ENCODE peak calls at places on chromosomes 16 and 17, in eight cellular contexts. N is HCT116, X is GM23338, Q is prostate gland, L is K562, Z is HepG2, G is suprapubic skin, H is SK-N-SH. W is an unnamed sample.
A peak's percentile ranks its signal among the peaks of the same experiment; 100 is the strongest.

GRCh38 chr17:35116845-35117244 is 2.8 kb downstream of the RAD51D start:
- DNase-seq in N (no peak), X (peak; percentile 67), Q (no peak), L (no peak), Z (no peak), G (no peak), H (no peak), W (no peak)

GRCh38 chr16:9151074-9151473 is 59.6 kb downstream of the HAPSTR1 start:
- DNase-seq in N (no peak), X (no peak), Q (no peak), L (no peak), Z (no peak), G (no peak), H (no peak), W (no peak)

GRCh38 chr17:65346166-65346565 is 209.0 kb downstream of the RGS9 start:
- DNase-seq in N (no peak), X (no peak), Q (no peak), L (no peak), Z (no peak), G (no peak), H (no peak), W (no peak)

GRCh38 chr16:4140652-4141051 is 24.4 kb upstream of the ADCY9 start:
- DNase-seq in N (no peak), X (no peak), Q (peak; percentile 51), L (no peak), Z (no peak), G (no peak), H (no peak), W (no peak)

GRCh38 chr16:79466111-79466510 is 134.4 kb downstream of the MAF start:
- DNase-seq in N (no peak), X (no peak), Q (peak; percentile 24), L (no peak), Z (no peak), G (no peak), H (no peak), W (no peak)

GRCh38 chr16:12819126-12820117 is 15.7 kb upstream of the CPPED1 start:
- DNase-seq in N (peak; percentile 50), X (peak; percentile 83), Q (peak; percentile 25), L (peak; percentile 82), Z (peak; percentile 79), G (no peak), H (peak; percentile 61), W (peak; percentile 73)

GRCh38 chr16:30351586-30352419 is 3.3 kb downstream of the CD2BP2 start:
- DNase-seq in N (peak; percentile 39), X (no peak), Q (peak; percentile 78), L (no peak), Z (no peak), G (no peak), H (no peak), W (peak; percentile 61)

GRCh38 chr17:39604911-39605491 is 2.7 kb downstream of the NEUROD2 start:
- DNase-seq in N (no peak), X (peak; percentile 56), Q (no peak), L (no peak), Z (no peak), G (no peak), H (no peak), W (no peak)

GRCh38 chr17:27993723-27994310 is 48.7 kb upstream of the NLK start:
- DNase-seq in N (no peak), X (no peak), Q (no peak), L (peak; percentile 38), Z (no peak), G (no peak), H (no peak), W (no peak)

GRCh38 chr17:81221842-81222619 is 734 bp downstream of the CEP131 start:
- DNase-seq in N (no peak), X (no peak), Q (no peak), L (no peak), Z (no peak), G (no peak), H (peak; percentile 74), W (no peak)

GRCh38 chr16:85313541-85314208 is 201.4 kb upstream of the CIBAR2 start:
- DNase-seq in N (no peak), X (no peak), Q (peak; percentile 39), L (no peak), Z (no peak), G (no peak), H (peak; percentile 61), W (no peak)

GRCh38 chr17:10048951-10049350 is 143.9 kb upstream of the RCVRN start:
- DNase-seq in N (no peak), X (no peak), Q (no peak), L (no peak), Z (peak; percentile 16), G (no peak), H (no peak), W (no peak)

GRCh38 chr16:24537474-24538337 is 1.7 kb upstream of the RBBP6 start:
- DNase-seq in N (peak; percentile 64), X (peak; percentile 12), Q (no peak), L (peak; percentile 85), Z (peak; percentile 62), G (no peak), H (peak; percentile 27), W (no peak)

GRCh38 chr17:69175812-69176517 is 34.3 kb upstream of the ABCA6 start:
- DNase-seq in N (peak; percentile 77), X (no peak), Q (no peak), L (peak; percentile 62), Z (peak; percentile 77), G (no peak), H (no peak), W (no peak)

GRCh38 chr17:42227849-42228696 is 33.8 kb upstream of the GHDC start:
- DNase-seq in N (no peak), X (no peak), Q (no peak), L (no peak), Z (no peak), G (no peak), H (no peak), W (no peak)

GRCh38 chr16:58418601-58419000 is 26.3 kb downstream of the GINS3 start:
- DNase-seq in N (no peak), X (no peak), Q (no peak), L (peak; percentile 39), Z (no peak), G (no peak), H (no peak), W (no peak)

GRCh38 chr17:73309727-73310555 is 1.9 kb downstream of the CDC42EP4 start:
- DNase-seq in N (no peak), X (peak; percentile 39), Q (no peak), L (peak; percentile 85), Z (no peak), G (no peak), H (peak; percentile 54), W (peak; percentile 72)

GRCh38 chr16:88651276-88651988 is 579 bp upstream of the CYBA start:
- DNase-seq in N (peak; percentile 72), X (peak; percentile 48), Q (no peak), L (peak; percentile 91), Z (peak; percentile 94), G (no peak), H (peak; percentile 65), W (peak; percentile 81)

GRCh38 chr16:12158428-12158827 is 181.9 kb downstream of the SNX29 start:
- DNase-seq in N (no peak), X (no peak), Q (no peak), L (no peak), Z (no peak), G (no peak), H (no peak), W (no peak)

GRCh38 chr17:77959216-77959925 is 868 bp downstream of the TNRC6C start:
- DNase-seq in N (no peak), X (peak; percentile 44), Q (peak; percentile 11), L (peak; percentile 65), Z (no peak), G (no peak), H (peak; percentile 73), W (peak; percentile 21)

GRCh38 chr17:81481011-81481799 is 31.4 kb downstream of the ACTG1 start:
- DNase-seq in N (no peak), X (peak; percentile 77), Q (peak; percentile 68), L (peak; percentile 92), Z (no peak), G (no peak), H (peak; percentile 99), W (peak; percentile 57)

GRCh38 chr16:27890866-27891265 is 172.6 kb downstream of the GSG1L start:
- DNase-seq in N (no peak), X (peak; percentile 33), Q (no peak), L (no peak), Z (no peak), G (no peak), H (no peak), W (no peak)

GRCh38 chr17:8954339-8954738 is 11.2 kb downstream of the PIK3R5 start:
- DNase-seq in N (no peak), X (peak; percentile 61), Q (no peak), L (no peak), Z (no peak), G (no peak), H (no peak), W (peak; percentile 59)

GRCh38 chr17:72826602-72827001 is 265.9 kb downstream of the SLC39A11 start:
- DNase-seq in N (peak; percentile 42), X (no peak), Q (no peak), L (no peak), Z (no peak), G (no peak), H (no peak), W (no peak)

GRCh38 chr16:87897563-87898505 is 28.5 kb upstream of the SLC7A5 start:
- DNase-seq in N (no peak), X (no peak), Q (no peak), L (no peak), Z (no peak), G (no peak), H (no peak), W (no peak)

DNA sequence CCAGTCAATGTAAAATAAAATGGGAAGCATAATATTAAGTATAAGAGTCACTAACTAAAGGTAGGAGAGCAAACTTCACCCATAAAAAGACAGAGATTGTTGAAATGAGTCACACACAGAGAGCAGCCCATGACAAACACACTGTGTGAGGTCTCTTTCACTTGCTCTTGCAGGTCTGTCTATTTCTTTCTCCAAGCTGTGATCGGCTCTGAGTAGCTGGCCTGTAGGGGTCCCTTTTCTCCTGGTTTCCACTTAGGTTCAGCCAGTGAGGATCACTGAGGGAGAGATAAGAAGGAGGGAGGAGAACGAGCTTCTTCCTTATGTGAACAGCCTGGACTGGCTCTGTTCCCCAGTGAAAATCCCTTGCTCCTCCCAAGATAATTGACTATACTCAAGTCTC is 133.7 kb upstream of the HS3ST3A1 start:
- DNase-seq in N (no peak), X (peak; percentile 61), Q (no peak), L (peak; percentile 7), Z (no peak), G (no peak), H (peak; percentile 9), W (no peak)
- TF ChIP-seq CTCF in N (no peak), X (peak; percentile 30), Q (no peak), L (no peak), Z (peak; percentile 33), G (no peak), H (no peak), W (no peak)

GRCh38 chr17:4229627-4230026 is 34.2 kb downstream of the ANKFY1 start:
- DNase-seq in N (no peak), X (no peak), Q (peak; percentile 10), L (no peak), Z (no peak), G (no peak), H (no peak), W (peak; percentile 33)
- TF ChIP-seq POLR2AphosphoS5 in N (no peak), X (no peak), Q (no peak), L (no peak), Z (no peak), G (no peak), H (no peak), W (no peak)

GRCh38 chr16:5633845-5634440 is 536.3 kb upstream of the EEF2KMT start:
- DNase-seq in N (peak; percentile 18), X (peak; percentile 80), Q (no peak), L (peak; percentile 48), Z (peak; percentile 34), G (no peak), H (peak; percentile 54), W (no peak)
- TF ChIP-seq CTCF in N (peak; percentile 60), X (peak; percentile 73), Q (no peak), L (peak; percentile 27), Z (peak; percentile 62), G (no peak), H (peak; percentile 49), W (peak; percentile 31)

GRCh38 chr16:65176603-65177002 is 54.7 kb upstream of the CDH11 start:
- DNase-seq in N (no peak), X (no peak), Q (no peak), L (no peak), Z (no peak), G (no peak), H (no peak), W (peak; percentile 10)
- TF ChIP-seq POLR2AphosphoS5 in N (no peak), X (no peak), Q (no peak), L (no peak), Z (no peak), G (no peak), H (no peak), W (peak; percentile 47)

W was measured in transverse colon.